ENCODE peak calls at places on chromosomes 16 and 17, in six cellular contexts. M is transverse colon, Q is HTR-8/SVneo, I is psoas muscle, O is midbrain, H is AG04450. S is an unnamed sample.

GRCh38 chr17:1110844-1111598 is 68.8 kb downstream of the ABR start:
- DNase-seq in M (peak; percentile 79), Q (peak; percentile 96), I (peak; percentile 76), O (no peak), H (peak; percentile 38), S (peak; percentile 62)

GRCh38 chr16:58028541-58029070 is 3.1 kb downstream of the MMP15 start:
- DNase-seq in M (no peak), Q (no peak), I (no peak), O (no peak), H (no peak), S (no peak)

GRCh38 chr17:28528329-28529011 is 22.3 kb downstream of the FOXN1 start:
- DNase-seq in M (peak; percentile 69), Q (no peak), I (no peak), O (no peak), H (no peak), S (no peak)

GRCh38 chr17:17824780-17825614 is 11.8 kb downstream of the SREBF1 start:
- DNase-seq in M (no peak), Q (no peak), I (no peak), O (no peak), H (no peak), S (no peak)

GRCh38 chr17:62666061-62666800 is 38.8 kb downstream of the MRC2 start:
- DNase-seq in M (no peak), Q (no peak), I (no peak), O (no peak), H (no peak), S (no peak)

GRCh38 chr17:74992223-74992622 is 4.8 kb downstream of the CDR2L start:
- DNase-seq in M (no peak), Q (no peak), I (no peak), O (no peak), H (no peak), S (no peak)

GRCh38 chr17:73371285-73371684 is 59.5 kb upstream of the CDC42EP4 start:
- DNase-seq in M (no peak), Q (peak; percentile 38), I (no peak), O (no peak), H (peak; percentile 73), S (peak; percentile 85)

GRCh38 chr16:90077757-90078593 is 844 bp upstream of the PRDM7 start:
- DNase-seq in M (peak; percentile 34), Q (no peak), I (no peak), O (peak; percentile 25), H (no peak), S (no peak)

GRCh38 chr17:66348605-66349165 is 46.3 kb downstream of the PRKCA start:
- DNase-seq in M (peak; percentile 61), Q (peak; percentile 84), I (no peak), O (no peak), H (peak; percentile 62), S (peak; percentile 43)

GRCh38 chr17:22515599-22515998 is 823.3 kb downstream of the KCNJ18 start:
- DNase-seq in M (no peak), Q (no peak), I (no peak), O (no peak), H (no peak), S (no peak)

GRCh38 chr17:7956208-7956965 is 24.4 kb downstream of the CNTROB start:
- DNase-seq in M (peak; percentile 28), Q (no peak), I (no peak), O (no peak), H (no peak), S (peak; percentile 50)

GRCh38 chr16:617855-618254 is 12.9 kb upstream of the WFIKKN1 start:
- DNase-seq in M (no peak), Q (no peak), I (no peak), O (no peak), H (no peak), S (no peak)

GRCh38 chr17:59451706-59452105 is 113.7 kb upstream of the DHX40 start:
- DNase-seq in M (no peak), Q (peak; percentile 65), I (no peak), O (no peak), H (no peak), S (peak; percentile 54)

GRCh38 chr16:19912445-19913305 is 28.0 kb upstream of the GPRC5B start:
- DNase-seq in M (no peak), Q (no peak), I (no peak), O (no peak), H (no peak), S (peak; percentile 39)

GRCh38 chr16:30077656-30078055 is 1.9 kb downstream of the PPP4C start:
- DNase-seq in M (no peak), Q (no peak), I (no peak), O (no peak), H (no peak), S (no peak)

GRCh38 chr16:84599528-84600202 is 18.2 kb downstream of the COTL1 start:
- DNase-seq in M (peak; percentile 50), Q (peak; percentile 68), I (peak; percentile 60), O (peak; percentile 77), H (peak; percentile 45), S (peak; percentile 68)

GRCh38 chr17:44065668-44066203 is 735 bp downstream of the LSM12 start:
- DNase-seq in M (no peak), Q (no peak), I (no peak), O (no peak), H (no peak), S (no peak)

GRCh38 chr16:54335230-54335629 is 48.6 kb upstream of the IRX3 start:
- DNase-seq in M (no peak), Q (no peak), I (no peak), O (no peak), H (no peak), S (no peak)

GRCh38 chr17:75078097-75079022 is 9.4 kb upstream of the SLC16A5 start:
- DNase-seq in M (peak; percentile 49), Q (peak; percentile 88), I (no peak), O (no peak), H (peak; percentile 32), S (no peak)

GRCh38 chr16:84266451-84266850 is 26.6 kb upstream of the KCNG4 start:
- DNase-seq in M (peak; percentile 20), Q (peak; percentile 69), I (no peak), O (peak; percentile 81), H (no peak), S (peak; percentile 14)